ENCODE peak calls at places on chromosomes 1 and 21, in ten cellular contexts. Z, I, J, B, S, K, U, T, F and V are unnamed samples. For H3K36me3, the result is how much of the 10 kb centered on the place peaks cover.

GRCh38 chr1:2483970-2484369 is 7.9 kb downstream of the PLCH2 start:
- DNase-seq in K (no peak), I (no peak), Z (no peak), B (no peak), T (no peak), J (no peak), S (no peak), U (no peak), F (no peak), V (no peak)

GRCh38 chr1:43007377-43008105 is 48.9 kb upstream of the SLC2A1 start:
- DNase-seq in T (no peak), S (no peak), Z (no peak), U (no peak), I (no peak), F (no peak), K (no peak), J (peak), B (no peak), V (no peak)

GRCh38 chr1:84587099-84587498 is 12.9 kb upstream of the CTBS start:
- DNase-seq in B (no peak), I (no peak), Z (no peak), K (no peak), F (no peak), J (no peak), S (no peak), T (no peak), U (no peak), V (no peak)

GRCh38 chr1:15849775-15850449 is 2.4 kb downstream of the SPEN start:
- DNase-seq in S (peak), B (peak), U (no peak), T (no peak), Z (no peak), K (peak), I (no peak), J (peak), F (peak), V (peak)

GRCh38 chr1:31811605-31812004 is 4.2 kb downstream of the SPOCD1 start:
- DNase-seq in I (no peak), K (no peak), U (no peak), Z (no peak), S (no peak), J (no peak), B (no peak), T (no peak), F (no peak), V (no peak)

GRCh38 chr1:81808760-81809159 is 8.0 kb downstream of the ADGRL2 start:
- DNase-seq in S (no peak), B (no peak), F (no peak), K (no peak), T (no peak), I (no peak), J (no peak), U (no peak), Z (no peak), V (no peak)

GRCh38 chr1:7265771-7266371 is 480.6 kb downstream of the CAMTA1 start:
- DNase-seq in I (no peak), K (no peak), B (peak), U (no peak), T (no peak), F (no peak), J (peak), Z (no peak), S (no peak), V (peak)

GRCh38 chr1:109479311-109479710 is 4.4 kb upstream of the ATXN7L2 start:
- DNase-seq in K (no peak), U (no peak), T (no peak), J (no peak), I (no peak), F (peak), Z (no peak), S (no peak), B (no peak), V (no peak)

GRCh38 chr1:200260587-200261335 is 149.1 kb downstream of the ZNF281 start:
- DNase-seq in K (no peak), F (no peak), U (no peak), B (no peak), J (no peak), S (no peak), T (no peak), Z (no peak), I (no peak), V (no peak)

GRCh38 chr1:160284220-160284781 is 632 bp downstream of the PEX19 start:
- DNase-seq in S (no peak), J (no peak), B (peak), I (no peak), U (no peak), T (no peak), Z (peak), F (no peak), K (no peak), V (peak)

GRCh38 chr1:240055978-240056772 is 35.5 kb upstream of the FMN2 start:
- DNase-seq in T (no peak), J (no peak), Z (no peak), I (no peak), S (no peak), F (no peak), B (no peak), U (no peak), K (no peak), V (no peak)

GRCh38 chr21:33751533-33751932 is 109.2 kb downstream of the ITSN1 start:
- DNase-seq in U (no peak), S (no peak), K (no peak), Z (no peak), J (no peak), B (no peak), T (no peak), F (no peak), I (no peak), V (no peak)

GRCh38 chr1:39899611-39900538 is 1.8 kb downstream of the MYCL start:
- DNase-seq in T (no peak), Z (no peak), S (no peak), B (no peak), I (no peak), K (no peak), F (no peak), J (no peak), U (no peak), V (no peak)

GRCh38 chr1:26164036-26164927 is 4.5 kb downstream of the C1orf232 start:
- DNase-seq in F (no peak), S (no peak), J (no peak), K (peak), Z (no peak), T (no peak), U (peak), B (peak), I (peak), V (no peak)

GRCh38 chr1:246537887-246538286 is 28.2 kb downstream of the TFB2M start:
- DNase-seq in U (no peak), S (no peak), B (no peak), I (no peak), T (no peak), Z (no peak), F (no peak), J (no peak), K (no peak), V (peak)

GRCh38 chr1:38114633-38115032 is 68.0 kb upstream of the POU3F1 start:
- DNase-seq in Z (no peak), B (peak), I (no peak), S (no peak), J (no peak), U (no peak), K (no peak), F (no peak), T (no peak), V (no peak)

GRCh38 chr1:46218443-46218842 is 15.3 kb downstream of the LURAP1 start:
- DNase-seq in K (no peak), T (no peak), J (no peak), B (no peak), U (no peak), I (no peak), S (no peak), Z (no peak), F (no peak), V (no peak)

GRCh38 chr1:219927298-219927955 is 930 bp downstream of the SLC30A10 start:
- DNase-seq in T (no peak), I (no peak), U (no peak), B (no peak), J (no peak), Z (no peak), S (no peak), F (no peak), K (no peak), V (no peak)

GRCh38 chr1:61979729-61980128 is 214.9 kb upstream of the L1TD1 start:
- DNase-seq in F (no peak), Z (no peak), S (no peak), J (no peak), K (no peak), I (no peak), B (no peak), T (no peak), U (no peak), V (no peak)

GRCh38 chr1:74399249-74399648 is 113.2 kb downstream of the LRRC53 start:
- DNase-seq in K (no peak), F (no peak), S (no peak), J (no peak), T (no peak), U (no peak), I (no peak), B (no peak), Z (no peak), V (no peak)

GRCh38 chr1:211697356-211697755 is 21.9 kb upstream of the NEK2 start:
- DNase-seq in T (no peak), B (no peak), K (no peak), J (no peak), U (no peak), Z (no peak), S (no peak), F (no peak), I (no peak), V (no peak)

GRCh38 chr1:72432645-72433267 is 150.4 kb upstream of the NEGR1 start:
- DNase-seq in S (no peak), T (no peak), B (no peak), F (no peak), Z (no peak), I (no peak), J (no peak), U (no peak), K (no peak), V (no peak)

GRCh38 chr1:246506785-246507639 is at the start of gene SMYD3:
- DNase-seq in B (peak), F (peak), Z (peak), K (peak), I (peak), U (peak), J (peak), S (peak), T (no peak), V (peak)

GRCh38 chr1:247373721-247374141 is 42.1 kb upstream of the ZNF496 start:
- DNase-seq in B (peak), U (peak), T (no peak), K (peak), Z (peak), S (no peak), F (peak), J (peak), I (peak), V (no peak)

GRCh38 chr1:19010995-19011696 is 54.7 kb upstream of the IFFO2 start:
- DNase-seq in Z (peak), I (no peak), B (peak), S (peak), J (peak), F (peak), U (peak), T (peak), K (peak), V (peak)

GRCh38 chr1:171756856-171757255 is 15.0 kb upstream of the VAMP4 start:
- DNase-seq in F (no peak), T (no peak), B (no peak), U (no peak), K (no peak), I (no peak), Z (no peak), J (no peak), S (no peak), V (no peak)

GRCh38 chr1:228372183-228373003 is 34.2 kb downstream of the TRIM11 start:
- DNase-seq in Z (peak), T (no peak), F (peak), S (peak), J (peak), B (no peak), I (peak), K (no peak), U (no peak), V (peak)

GRCh38 chr1:168225476-168226190 is at the start of gene SFT2D2:
- DNase-seq in Z (peak), U (peak), S (peak), J (peak), K (peak), B (peak), T (peak), I (peak), F (peak), V (peak)

DNA sequence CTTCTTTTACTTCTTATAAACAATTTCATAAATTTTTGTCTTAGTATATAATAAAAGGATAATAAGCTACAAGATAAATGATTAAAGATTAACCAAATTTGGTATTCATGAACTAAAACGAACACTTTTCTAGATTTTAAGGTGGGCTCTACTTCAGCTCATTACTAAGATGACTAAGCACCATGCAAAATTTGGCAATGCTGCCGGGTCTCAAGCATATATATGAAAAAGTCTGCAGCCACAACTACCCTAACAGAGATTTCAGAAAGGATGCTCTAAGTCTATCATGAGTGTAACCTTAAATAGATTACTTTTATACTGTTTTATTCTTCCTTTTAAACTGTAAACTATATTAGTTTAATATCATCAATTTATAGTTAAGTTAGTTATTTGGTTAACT is 47.8 kb downstream of the BRWD1 start:
- DNase-seq in F (no peak), U (no peak), T (no peak), Z (no peak), S (no peak), K (no peak), B (no peak), J (no peak), I (no peak), V (no peak)
- H3K36me3 ChIP-seq in F (under half), U (under half), T (under half), Z (half or more), S (half or more), K (half or more), B (under half), J (under half), I (half or more), V (under half)

DNA sequence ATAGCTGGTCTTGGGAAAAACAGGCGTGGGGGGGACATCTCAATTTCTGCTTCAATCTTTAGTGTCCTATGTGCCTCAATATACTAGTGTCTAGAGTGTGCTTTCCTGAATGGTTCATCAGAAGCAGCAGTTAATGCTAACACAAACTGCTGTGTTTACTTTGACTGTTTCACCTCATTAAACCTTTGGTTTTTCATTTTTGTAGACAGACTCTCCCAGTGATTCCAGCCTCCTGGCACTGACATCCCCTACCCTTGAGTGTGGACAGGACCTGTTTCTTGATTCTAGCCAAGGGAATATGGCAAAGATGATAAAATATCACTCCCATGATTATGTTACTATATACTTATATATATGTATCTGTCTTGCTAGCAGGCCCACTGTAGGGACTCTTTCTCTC is 37.7 kb downstream of the ZYG11A start:
- DNase-seq in F (no peak), U (no peak), S (no peak), B (no peak), J (no peak), Z (no peak), T (no peak), K (no peak), I (no peak), V (no peak)
- H3K36me3 ChIP-seq in F (under half), U (under half), S (under half), B (under half), J (under half), Z (under half), T (under half), K (under half), I (under half), V (under half)

GRCh38 chr1:156741613-156741983 is 710 bp upstream of the MRPL24 start:
- DNase-seq in K (no peak), I (no peak), Z (no peak), S (no peak), U (no peak), J (no peak), B (no peak), F (no peak), T (no peak), V (no peak)
- H3K36me3 ChIP-seq in K (half or more), I (half or more), Z (half or more), S (half or more), U (under half), J (under half), B (under half), F (under half), T (under half), V (under half)

DNA sequence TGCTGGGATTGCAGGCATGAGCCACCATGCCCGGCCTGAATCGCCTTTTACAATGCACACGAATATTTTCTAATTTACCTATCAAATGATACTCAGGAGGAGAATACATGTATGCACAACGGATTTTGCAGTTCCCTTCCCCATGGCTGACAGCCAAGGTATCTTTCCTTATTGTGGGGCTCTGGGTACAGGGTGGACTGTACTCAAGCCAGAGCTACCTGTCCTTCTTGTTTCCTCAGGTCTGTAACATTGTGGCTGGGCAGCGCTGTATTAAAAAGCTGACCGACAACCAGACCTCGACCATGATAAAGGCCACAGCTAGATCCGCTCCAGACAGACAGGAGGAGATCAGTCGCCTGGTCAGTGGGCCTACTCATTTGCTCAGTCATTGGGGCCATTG is 18.2 kb downstream of the AGO1 start:
- DNase-seq in K (no peak), T (no peak), I (no peak), Z (no peak), J (no peak), U (no peak), S (no peak), F (no peak), B (no peak), V (no peak)
- H3K36me3 ChIP-seq in K (half or more), T (under half), I (half or more), Z (half or more), J (under half), U (under half), S (half or more), F (under half), B (under half), V (under half)

GRCh38 chr1:93638981-93639380 is 42.7 kb downstream of the BCAR3 start:
- DNase-seq in S (no peak), U (no peak), I (no peak), J (no peak), T (no peak), Z (no peak), B (no peak), K (no peak), F (no peak), V (no peak)
- H3K36me3 ChIP-seq in S (under half), U (under half), I (under half), J (under half), T (under half), Z (under half), B (under half), K (under half), F (under half), V (under half)

GRCh38 chr21:34869541-34869940 is 179.6 kb downstream of the RUNX1 start:
- DNase-seq in B (no peak), J (no peak), U (no peak), T (no peak), K (no peak), I (no peak), Z (peak), F (no peak), S (no peak), V (no peak)
- H3K36me3 ChIP-seq in B (under half), J (under half), U (under half), T (under half), K (half or more), I (half or more), Z (half or more), F (under half), S (under half), V (under half)

GRCh38 chr1:28716336-28716735 is 20.4 kb upstream of the YTHDF2 start:
- DNase-seq in F (no peak), Z (no peak), U (no peak), T (no peak), B (no peak), J (no peak), K (no peak), I (no peak), S (no peak), V (no peak)
- H3K36me3 ChIP-seq in F (under half), Z (under half), U (under half), T (under half), B (under half), J (under half), K (under half), I (under half), S (under half), V (under half)

GRCh38 chr1:153640873-153641272 is 7.0 kb downstream of the CHTOP start:
- DNase-seq in Z (no peak), T (no peak), J (no peak), B (no peak), I (no peak), F (no peak), K (no peak), U (no peak), S (no peak), V (no peak)

GRCh38 chr1:153643825-153644224 is 10.0 kb downstream of the CHTOP start:
- DNase-seq in J (no peak), Z (no peak), I (no peak), F (no peak), B (no peak), U (no peak), S (no peak), K (no peak), T (no peak), V (no peak)

GRCh38 chr1:153642161-153642560 is 8.3 kb downstream of the CHTOP start:
- DNase-seq in U (no peak), T (no peak), S (no peak), J (no peak), I (no peak), Z (no peak), K (no peak), F (no peak), B (no peak), V (no peak)

GRCh38 chr1:153646672-153647374 is 11.7 kb upstream of the SNAPIN start:
- DNase-seq in T (no peak), J (no peak), B (no peak), F (no peak), S (peak), U (no peak), I (no peak), Z (no peak), K (no peak), V (no peak)

DNA sequence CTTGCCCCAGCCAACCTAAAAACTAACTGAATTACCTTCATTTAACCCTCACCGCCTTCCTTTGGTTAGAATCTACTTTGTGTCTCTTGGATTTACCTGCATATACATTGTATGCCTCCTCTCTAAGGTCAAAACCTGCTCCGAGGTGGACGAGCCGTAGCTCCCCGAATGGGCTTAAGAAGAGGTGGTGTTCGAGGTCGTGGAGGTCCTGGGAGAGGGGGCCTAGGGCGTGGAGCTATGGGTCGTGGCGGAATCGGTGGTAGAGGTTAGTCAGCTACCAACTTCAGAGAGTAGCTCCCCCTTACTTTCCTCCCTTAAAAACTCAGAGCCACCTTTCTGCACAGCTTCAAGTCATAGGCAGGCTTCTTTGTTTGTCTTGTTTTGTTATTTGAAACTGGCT is 9.2 kb downstream of the CHTOP start:
- DNase-seq in I (no peak), T (no peak), S (peak), U (no peak), J (no peak), B (no peak), F (no peak), Z (no peak), K (no peak), V (no peak)
- H3K36me3 ChIP-seq in I (half or more), T (half or more), S (half or more), U (half or more), J (half or more), B (under half), F (half or more), Z (half or more), K (half or more), V (under half)

GRCh38 chr1:212769372-212770167 is 22.0 kb downstream of the NSL1 start:
- DNase-seq in I (no peak), U (no peak), J (no peak), K (peak), T (no peak), S (no peak), Z (no peak), F (no peak), B (no peak), V (no peak)
- H3K36me3 ChIP-seq in I (under half), U (under half), J (under half), K (under half), T (under half), S (under half), Z (under half), F (under half), B (under half), V (under half)

GRCh38 chr1:212867192-212867591 is 9.1 kb downstream of the FLVCR1 start:
- DNase-seq in U (no peak), S (no peak), F (no peak), T (no peak), B (no peak), I (no peak), Z (no peak), J (no peak), K (no peak), V (no peak)
- H3K36me3 ChIP-seq in U (under half), S (under half), F (under half), T (under half), B (under half), I (under half), Z (under half), J (under half), K (under half), V (under half)